ENCODE peak calls at places on chromosome 2, in six cellular contexts. B is MCF 10A, O is right atrium auricular region, X is OCI-LY7, A is cardiac fibroblast, E is heart right ventricle. I is an unnamed sample.

GRCh38 chr2:168155680-168156079 is 91.7 kb downstream of the STK39 start:
- DNase-seq in O (no peak), B (no peak), A (no peak), X (no peak), E (no peak), I (no peak)

GRCh38 chr2:669323-669722 is 7.9 kb downstream of the TMEM18 start:
- DNase-seq in A (peak), O (no peak), E (no peak), B (peak), X (no peak), I (no peak)

GRCh38 chr2:178761759-178762371 is 45.4 kb downstream of the TTN start:
- DNase-seq in B (peak), X (peak), O (no peak), A (peak), E (no peak), I (no peak)

GRCh38 chr2:221109552-221109951 is 462.6 kb downstream of the EPHA4 start:
- DNase-seq in E (no peak), A (no peak), O (no peak), B (no peak), X (no peak), I (no peak)

GRCh38 chr2:159119652-159120257 is 151.3 kb downstream of the TANC1 start:
- DNase-seq in X (no peak), E (peak), A (no peak), O (no peak), B (no peak), I (no peak)

GRCh38 chr2:42128731-42129486 is 40.2 kb upstream of the EML4 start:
- DNase-seq in B (no peak), O (no peak), X (peak), A (peak), E (no peak), I (no peak)

GRCh38 chr2:230347659-230348305 is 20.8 kb downstream of the SP140L start:
- DNase-seq in O (no peak), E (no peak), B (peak), A (peak), X (no peak), I (no peak)

GRCh38 chr2:30267161-30267568 is 35.8 kb downstream of the LBH start:
- DNase-seq in A (no peak), O (no peak), B (no peak), X (no peak), E (no peak), I (no peak)

GRCh38 chr2:101883860-101884259 is 107.9 kb upstream of the IL1R2 start:
- DNase-seq in X (peak), O (no peak), B (peak), A (peak), E (no peak), I (no peak)

GRCh38 chr2:58221909-58222308 is 19.2 kb downstream of the FANCL start:
- DNase-seq in O (no peak), E (no peak), A (peak), B (peak), X (no peak), I (no peak)

GRCh38 chr2:529425-529824 is 147.8 kb downstream of the TMEM18 start:
- DNase-seq in A (peak), B (peak), X (peak), O (no peak), E (no peak), I (no peak)

DNA sequence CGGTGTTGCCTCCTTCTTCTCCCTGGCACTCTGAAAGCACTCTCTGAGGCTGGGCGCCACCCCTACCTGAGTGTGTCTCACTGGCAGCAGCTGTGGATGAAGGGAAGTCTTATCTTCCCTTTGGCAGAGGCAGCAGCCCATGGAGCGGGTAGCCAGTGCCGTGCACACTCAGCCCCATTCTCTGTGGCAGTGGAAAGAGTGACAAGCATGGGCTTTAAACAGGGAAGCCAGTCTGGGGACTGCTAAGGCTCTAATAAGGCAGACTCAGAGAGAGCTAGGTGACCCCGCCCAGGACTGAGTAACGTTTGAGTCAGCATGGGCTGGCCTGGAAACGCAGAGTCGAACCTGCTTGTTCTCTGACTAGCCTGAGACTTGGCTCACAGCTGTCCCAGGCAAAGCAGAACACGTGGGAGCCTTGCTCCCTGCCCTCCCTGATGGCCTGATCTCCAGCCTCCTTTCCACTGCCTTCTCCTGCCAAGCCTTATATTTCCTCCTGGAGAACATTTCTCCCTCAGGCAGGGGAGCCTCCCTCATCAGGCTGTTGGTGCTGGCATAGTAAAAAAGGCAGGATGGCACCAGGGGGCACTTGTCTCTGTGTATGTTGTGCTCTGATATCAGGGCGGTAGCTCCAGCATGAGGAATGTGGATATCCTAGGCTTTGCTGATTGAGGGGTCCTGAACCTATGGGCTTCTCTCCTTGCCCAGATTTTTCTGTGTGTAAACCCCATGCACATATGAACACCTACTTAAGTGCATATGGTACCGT is 93.9 kb upstream of the LGALSL start:
- DNase-seq in E (peak), O (peak), B (peak), A (peak), X (peak), I (no peak)
- TF ChIP-seq CTCF in E (no peak), O (no peak), B (no peak), A (peak), X (peak), I (no peak)

GRCh38 chr2:206232287-206233035 is 42.0 kb upstream of the ZDBF2 start:
- DNase-seq in E (no peak), B (no peak), X (no peak), A (no peak), O (no peak), I (no peak)
- TF ChIP-seq CTCF in E (no peak), B (no peak), X (no peak), A (no peak), O (no peak), I (no peak)

DNA sequence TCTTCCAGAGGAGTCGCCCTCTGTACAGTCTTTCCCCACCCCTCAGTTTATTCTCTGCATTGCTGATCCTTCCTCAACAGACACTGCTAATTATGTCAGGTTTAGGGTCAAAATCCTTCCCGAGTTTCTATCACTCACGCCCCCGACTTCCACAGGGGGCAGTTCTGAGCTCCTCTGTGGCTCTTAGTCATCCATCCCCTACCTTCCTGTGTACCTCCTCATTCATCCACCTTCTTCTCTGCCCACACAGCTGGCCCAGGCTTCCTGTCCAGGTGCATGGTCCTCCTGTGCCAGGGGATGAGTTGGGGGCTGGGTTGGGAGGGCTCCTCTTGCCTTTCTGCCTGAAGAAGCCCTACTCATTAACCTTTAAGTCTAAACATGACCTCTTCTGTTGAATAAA is 202.9 kb downstream of the ARL4C start:
- DNase-seq in B (peak), X (peak), E (no peak), A (no peak), O (no peak), I (no peak)
- TF ChIP-seq CTCF in B (no peak), X (peak), E (no peak), A (peak), O (no peak), I (peak)

GRCh38 chr2:75464348-75464946 is 96.3 kb downstream of the EVA1A start:
- DNase-seq in B (peak), E (no peak), X (peak), A (peak), O (no peak), I (no peak)
- TF ChIP-seq CTCF in B (peak), E (peak), X (peak), A (peak), O (no peak), I (peak)

GRCh38 chr2:223920109-223920508 is 25.0 kb downstream of the WDFY1 start:
- DNase-seq in X (no peak), O (no peak), E (no peak), B (no peak), A (no peak), I (no peak)
- TF ChIP-seq CTCF in X (peak), O (no peak), E (no peak), B (no peak), A (no peak), I (peak)

GRCh38 chr2:232315923-232316299 is 62.6 kb upstream of the ALPP start:
- DNase-seq in O (no peak), B (no peak), E (no peak), X (no peak), A (no peak), I (no peak)

GRCh38 chr2:232319117-232320037 is 59.2 kb upstream of the ALPP start:
- DNase-seq in O (no peak), B (no peak), A (no peak), X (no peak), E (no peak), I (no peak)

GRCh38 chr2:232316382-232317190 is 62.0 kb upstream of the ALPP start:
- DNase-seq in A (no peak), O (no peak), X (no peak), E (no peak), B (no peak), I (no peak)

GRCh38 chr2:232318175-232318855 is 60.2 kb upstream of the ALPP start:
- DNase-seq in E (no peak), X (no peak), A (no peak), O (no peak), B (no peak), I (no peak)

DNA sequence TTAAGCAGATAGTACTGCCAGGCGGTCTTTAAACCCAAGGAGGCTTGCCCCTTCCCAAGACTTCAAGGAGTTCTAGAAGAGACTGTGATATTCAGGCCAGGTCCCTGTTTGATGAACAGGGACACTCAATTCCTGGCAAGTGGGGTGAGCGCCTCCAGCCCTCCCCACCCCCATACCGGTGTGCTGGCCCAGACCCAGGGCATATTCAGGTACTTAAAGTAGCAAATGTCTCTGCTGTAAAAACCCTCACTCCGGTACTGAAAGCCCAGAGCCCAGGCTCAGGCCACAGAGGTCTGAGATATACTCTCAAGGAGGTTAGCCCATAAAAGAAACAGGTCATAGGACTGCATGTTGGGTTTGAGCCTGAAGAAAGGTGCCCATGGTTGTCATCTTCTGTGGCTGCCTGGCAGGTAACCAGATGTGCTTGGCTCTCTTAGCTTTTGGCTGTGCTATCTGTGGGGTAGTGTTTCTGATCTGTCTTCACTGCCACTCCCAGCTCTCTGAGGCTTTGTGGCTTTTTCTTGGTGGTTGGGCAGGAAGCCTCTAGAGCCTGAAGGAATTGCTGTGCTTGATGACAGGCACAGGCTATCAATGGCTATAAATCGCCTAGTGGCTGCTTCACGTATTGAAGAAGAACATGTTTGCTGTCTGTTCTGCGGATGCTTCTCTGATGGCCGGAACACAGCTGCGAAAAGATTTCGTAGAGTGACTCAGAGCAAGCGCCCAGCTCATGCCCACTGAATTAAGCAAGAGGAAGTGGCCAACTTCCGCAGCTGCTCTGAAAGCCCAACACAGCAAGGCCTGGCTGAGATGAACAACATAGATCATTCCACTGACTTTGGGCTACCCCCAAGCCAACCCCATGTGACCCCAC is 63.3 kb upstream of the ALPP start:
- DNase-seq in A (peak), O (peak), X (no peak), E (peak), B (peak), I (no peak)
- TF ChIP-seq CTCF in A (peak), O (no peak), X (no peak), E (no peak), B (peak), I (no peak)

DNA sequence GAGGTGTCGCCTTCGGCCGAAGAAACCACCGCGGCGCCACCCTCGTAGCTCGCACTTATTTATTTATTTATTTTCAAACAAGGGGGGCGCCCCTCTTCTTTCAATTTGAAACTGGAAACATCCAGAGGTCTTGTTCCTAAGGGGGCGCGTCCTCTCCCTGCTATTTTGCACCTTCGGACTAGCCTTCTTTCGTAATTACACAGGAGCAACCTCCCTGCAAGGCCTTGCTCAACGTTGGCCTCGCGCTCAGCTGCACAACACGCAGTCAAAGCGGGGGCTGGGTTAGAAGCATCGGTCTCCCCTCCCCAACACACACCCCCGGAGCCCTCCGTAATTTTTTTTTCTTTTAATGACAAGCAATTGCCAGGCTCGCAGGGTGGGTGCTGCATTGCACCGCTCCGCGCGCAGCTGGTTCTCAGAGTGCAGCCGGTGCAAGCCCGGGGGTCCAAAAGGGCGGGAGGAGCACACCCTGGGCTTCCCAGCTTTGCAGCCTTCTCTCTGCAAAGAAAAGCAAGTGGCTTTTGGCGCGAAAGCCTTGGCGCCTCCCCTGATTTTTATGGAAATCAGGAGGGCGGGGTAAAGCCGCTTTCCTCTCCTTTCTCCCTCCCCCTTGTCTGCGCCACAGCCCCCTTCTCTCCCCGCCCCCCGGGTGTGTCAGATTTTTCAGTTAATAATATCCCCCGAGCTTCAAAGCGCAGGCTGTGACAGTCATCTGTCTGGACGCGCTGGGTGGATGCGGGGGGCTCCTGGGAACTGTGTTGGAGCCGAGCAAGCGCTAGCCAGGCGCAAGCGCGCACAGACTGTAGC is at the start of gene MYCN:
- DNase-seq in E (peak), A (peak), X (peak), O (peak), B (peak), I (peak)
- TF ChIP-seq CTCF in E (peak), A (no peak), X (peak), O (no peak), B (peak), I (peak)

GRCh38 chr2:150788741-150789140 is 301.3 kb upstream of the RND3 start:
- DNase-seq in B (no peak), X (no peak), O (no peak), A (no peak), E (no peak), I (no peak)

GRCh38 chr2:150787353-150788098 is 300.1 kb upstream of the RND3 start:
- DNase-seq in O (no peak), B (no peak), E (no peak), A (no peak), X (no peak), I (no peak)

GRCh38 chr2:150792780-150793300 is 305.4 kb upstream of the RND3 start:
- DNase-seq in O (no peak), X (no peak), E (no peak), B (no peak), A (no peak), I (no peak)

GRCh38 chr2:150789376-150789905 is 302.0 kb upstream of the RND3 start:
- DNase-seq in A (peak), B (no peak), O (no peak), X (no peak), E (no peak), I (no peak)

GRCh38 chr2:150791567-150791966 is 304.1 kb upstream of the RND3 start:
- DNase-seq in B (no peak), X (no peak), O (no peak), E (no peak), A (no peak), I (no peak)
- TF ChIP-seq CTCF in B (no peak), X (no peak), O (no peak), E (no peak), A (no peak), I (no peak)